ENCODE peak calls at places on chromosome 3, in nine cellular contexts. S is GM23248, E is SK-N-SH, T is hepatocyte, M is GM23338, D is PC-3, O is neural progenitor cell, U is MM.1S, L is HCT116. R is an unnamed sample.

GRCh38 chr3:25897019-25897418 is 107.1 kb downstream of the OXSM start:
- DNase-seq in M (peak), L (peak), U (peak), T (peak), S (peak), D (peak), O (peak), E (no peak), R (peak)

GRCh38 chr3:57019057-57019456 is 41.4 kb upstream of the SPATA12 start:
- DNase-seq in D (no peak), L (no peak), T (no peak), E (no peak), O (no peak), M (no peak), S (no peak), U (no peak), R (peak)

GRCh38 chr3:106299300-106300098 is 430.7 kb upstream of the CBLB start:
- DNase-seq in M (no peak), E (no peak), D (no peak), T (no peak), L (no peak), S (peak), U (peak), O (no peak), R (no peak)

GRCh38 chr3:194095464-194095863 is 40.5 kb upstream of the HES1 start:
- DNase-seq in O (no peak), S (no peak), M (no peak), E (peak), D (peak), T (no peak), U (no peak), L (no peak), R (peak)

GRCh38 chr3:33034601-33035000 is 62.3 kb downstream of the GLB1 start:
- DNase-seq in L (no peak), M (no peak), U (no peak), O (no peak), D (no peak), E (no peak), S (no peak), T (no peak), R (no peak)

GRCh38 chr3:165549037-165549436 is 288.2 kb downstream of the BCHE start:
- DNase-seq in T (no peak), S (no peak), E (no peak), D (no peak), O (no peak), M (no peak), U (no peak), L (no peak), R (no peak)

GRCh38 chr3:172530566-172530965 is 7.3 kb upstream of the TNFSF10 start:
- DNase-seq in T (no peak), S (peak), U (no peak), D (no peak), L (no peak), O (no peak), M (no peak), E (no peak), R (no peak)

GRCh38 chr3:35426581-35426980 is 212.7 kb upstream of the ARPP21 start:
- DNase-seq in M (no peak), D (no peak), T (no peak), O (no peak), U (no peak), S (no peak), L (no peak), E (no peak), R (no peak)

GRCh38 chr3:135809038-135809437 is 156.5 kb upstream of the PPP2R3A start:
- DNase-seq in O (no peak), D (no peak), E (peak), S (no peak), T (no peak), L (no peak), U (no peak), M (no peak), R (no peak)

GRCh38 chr3:79329154-79329553 is 438.6 kb downstream of the ROBO1 start:
- DNase-seq in E (no peak), U (no peak), L (no peak), M (no peak), D (peak), S (peak), O (no peak), T (no peak), R (no peak)

GRCh38 chr3:124587053-124587408 is 143.2 kb upstream of the UMPS start:
- DNase-seq in T (peak), L (no peak), S (no peak), O (peak), U (no peak), E (no peak), M (peak), D (peak), R (no peak)

GRCh38 chr3:20080956-20081554 is 40.8 kb downstream of the KAT2B start:
- DNase-seq in M (no peak), S (no peak), L (no peak), O (no peak), D (peak), E (peak), T (peak), U (no peak), R (no peak)

GRCh38 chr3:122913539-122914100 is 113.9 kb downstream of the SEMA5B start:
- DNase-seq in T (no peak), O (no peak), U (no peak), S (no peak), D (no peak), M (no peak), E (peak), L (no peak), R (no peak)

GRCh38 chr3:117874904-117875874 is 1159.5 kb downstream of the IGSF11 start:
- DNase-seq in U (no peak), L (no peak), E (no peak), M (no peak), D (no peak), T (no peak), O (peak), S (no peak), R (no peak)

GRCh38 chr3:14141144-14141543 is 16.3 kb downstream of the TMEM43 start:
- DNase-seq in M (no peak), U (no peak), D (no peak), O (no peak), E (no peak), S (peak), L (no peak), T (no peak), R (no peak)

GRCh38 chr3:57078366-57079220 is 18.1 kb downstream of the SPATA12 start:
- DNase-seq in L (no peak), E (peak), M (peak), O (peak), D (peak), U (no peak), T (peak), S (peak), R (peak)

GRCh38 chr3:19392146-19392545 is 243.8 kb downstream of the KCNH8 start:
- DNase-seq in L (no peak), T (no peak), U (no peak), S (no peak), E (no peak), D (no peak), M (no peak), O (no peak), R (no peak)

GRCh38 chr3:5019411-5020261 is 40.4 kb downstream of the BHLHE40 start:
- DNase-seq in T (no peak), O (no peak), D (no peak), L (no peak), U (no peak), M (no peak), S (peak), E (no peak), R (no peak)

GRCh38 chr3:64224826-64225606 is at the start of gene PRICKLE2:
- DNase-seq in S (peak), U (peak), E (no peak), T (peak), D (no peak), O (peak), L (no peak), M (peak), R (peak)

GRCh38 chr3:155424041-155424605 is 130.6 kb upstream of the STRIT1 start:
- DNase-seq in O (no peak), E (no peak), L (no peak), M (no peak), U (no peak), D (peak), S (no peak), T (no peak), R (no peak)

GRCh38 chr3:196990654-196991053 is 22.0 kb upstream of the PIGZ start:
- DNase-seq in D (no peak), U (no peak), E (no peak), O (no peak), S (no peak), T (no peak), L (no peak), M (no peak), R (no peak)

GRCh38 chr3:42519568-42519962 is 17.1 kb downstream of the VIPR1 start:
- DNase-seq in O (no peak), T (no peak), M (no peak), U (no peak), D (no peak), E (no peak), S (no peak), L (no peak), R (no peak)

GRCh38 chr3:119469378-119470189 is 821 bp downstream of the POGLUT1 start:
- DNase-seq in S (peak), D (peak), T (peak), O (no peak), M (no peak), U (peak), L (no peak), E (no peak), R (peak)

GRCh38 chr3:22951910-22952309 is 251.2 kb upstream of the UBE2E2 start:
- DNase-seq in L (no peak), S (no peak), U (no peak), E (no peak), O (peak), D (no peak), M (no peak), T (no peak), R (no peak)

GRCh38 chr3:132787616-132788015 is 65.4 kb upstream of the NPHP3 start:
- DNase-seq in D (no peak), M (no peak), O (no peak), T (peak), U (no peak), S (peak), L (no peak), E (no peak), R (no peak)

GRCh38 chr3:43770426-43771103 is 79.8 kb downstream of the ABHD5 start:
- DNase-seq in O (no peak), L (no peak), S (peak), U (no peak), M (no peak), D (peak), T (peak), E (peak), R (no peak)

GRCh38 chr3:44026224-44026865 is 215.3 kb upstream of the TOPAZ1 start:
- DNase-seq in S (no peak), L (no peak), T (no peak), E (no peak), U (no peak), O (no peak), M (no peak), D (no peak), R (no peak)

GRCh38 chr3:5122741-5123706 is 932 bp downstream of the ARL8B start:
- DNase-seq in E (peak), L (no peak), S (peak), M (peak), U (peak), O (peak), T (peak), D (peak), R (peak)

GRCh38 chr3:47385796-47386195 is 5.0 kb downstream of the PTPN23 start:
- DNase-seq in T (no peak), S (no peak), M (no peak), D (no peak), U (no peak), E (no peak), O (no peak), L (no peak), R (no peak)

GRCh38 chr3:47266709-47267489 is 15.7 kb downstream of the KIF9 start:
- DNase-seq in S (peak), U (peak), E (peak), M (no peak), O (no peak), L (peak), T (peak), D (peak), R (peak)

GRCh38 chr3:126124896-126125295 is 41.0 kb upstream of the SLC41A3 start:
- DNase-seq in L (no peak), T (no peak), E (no peak), U (no peak), O (no peak), S (no peak), D (no peak), M (no peak), R (no peak)

GRCh38 chr3:126553284-126553811 is 5.4 kb downstream of the C3orf22 start:
- DNase-seq in S (no peak), D (no peak), O (no peak), U (no peak), E (peak), T (no peak), L (no peak), M (no peak), R (no peak)

GRCh38 chr3:116129187-116129945 is 315.9 kb downstream of the LSAMP start:
- DNase-seq in O (no peak), U (no peak), M (no peak), S (no peak), L (no peak), T (no peak), E (no peak), D (peak), R (no peak)

GRCh38 chr3:135078283-135078682 is 283.2 kb downstream of the EPHB1 start:
- DNase-seq in U (no peak), S (no peak), L (no peak), O (no peak), E (no peak), D (no peak), T (no peak), M (peak), R (no peak)

GRCh38 chr3:32239638-32240550 is 1.4 kb downstream of the CMTM8 start:
- DNase-seq in T (peak), O (peak), L (peak), E (peak), S (peak), U (peak), M (peak), D (peak), R (peak)

GRCh38 chr3:10224794-10225660 is 23.2 kb upstream of the TATDN2 start:
- DNase-seq in T (peak), L (peak), S (peak), O (peak), D (peak), M (peak), E (peak), U (peak), R (peak)

GRCh38 chr3:156396851-156397250 is 158.1 kb downstream of the SSR3 start:
- DNase-seq in D (no peak), T (no peak), E (no peak), L (no peak), S (peak), O (no peak), M (no peak), U (no peak), R (no peak)

GRCh38 chr3:61830111-61830400 is 268.7 kb downstream of the PTPRG start:
- DNase-seq in E (no peak), D (no peak), L (no peak), T (no peak), S (peak), M (no peak), O (no peak), U (no peak), R (no peak)

GRCh38 chr3:50587806-50588758 is 18.8 kb downstream of the HEMK1 start:
- DNase-seq in S (peak), U (no peak), E (no peak), L (no peak), O (no peak), M (no peak), D (no peak), T (no peak), R (no peak)

DNA sequence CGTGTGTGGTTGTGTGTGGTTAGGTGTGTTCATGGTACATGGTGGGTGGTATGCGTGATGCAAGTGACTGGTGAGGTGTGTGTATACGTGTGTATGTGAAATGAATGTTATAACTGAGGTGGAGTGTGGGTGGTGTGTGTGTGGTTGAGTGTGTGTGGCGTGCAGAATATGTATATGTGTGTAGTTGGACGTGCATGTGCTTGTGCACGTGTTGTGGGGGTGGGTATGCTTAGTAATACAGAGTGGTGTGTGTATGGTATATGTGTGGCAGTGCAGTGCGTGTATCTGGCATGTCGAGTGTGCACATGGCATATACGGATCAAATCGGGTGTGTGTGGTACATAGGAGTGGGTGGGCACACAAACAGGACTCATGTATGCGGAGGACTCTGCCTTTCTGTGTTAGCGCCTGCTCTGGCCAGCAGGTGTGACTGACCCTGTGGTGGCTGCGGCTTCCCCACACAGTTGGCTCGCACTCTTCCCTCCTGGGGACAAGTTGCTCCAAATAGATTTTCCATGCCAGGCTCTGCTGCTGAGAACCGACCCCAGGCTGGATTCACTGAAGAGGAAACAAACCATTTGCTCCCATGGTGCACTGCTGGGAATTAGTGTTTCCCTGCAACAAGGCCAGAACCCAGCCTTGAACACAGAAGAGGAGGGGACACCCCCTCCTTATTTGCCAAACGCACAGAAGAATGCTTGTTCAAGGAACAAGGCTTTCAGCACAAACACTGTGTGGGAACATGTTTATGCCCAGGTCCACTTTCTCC is 1.2 kb upstream of the C3orf70 start:
- DNase-seq in D (no peak), T (no peak), O (peak), S (no peak), E (peak), U (no peak), M (peak), L (no peak), R (no peak)
- TF ChIP-seq EZH2phosphoT487 in D (no peak), T (no peak), O (no peak), S (no peak), E (no peak), U (no peak), M (no peak), L (no peak), R (no peak)

DNA sequence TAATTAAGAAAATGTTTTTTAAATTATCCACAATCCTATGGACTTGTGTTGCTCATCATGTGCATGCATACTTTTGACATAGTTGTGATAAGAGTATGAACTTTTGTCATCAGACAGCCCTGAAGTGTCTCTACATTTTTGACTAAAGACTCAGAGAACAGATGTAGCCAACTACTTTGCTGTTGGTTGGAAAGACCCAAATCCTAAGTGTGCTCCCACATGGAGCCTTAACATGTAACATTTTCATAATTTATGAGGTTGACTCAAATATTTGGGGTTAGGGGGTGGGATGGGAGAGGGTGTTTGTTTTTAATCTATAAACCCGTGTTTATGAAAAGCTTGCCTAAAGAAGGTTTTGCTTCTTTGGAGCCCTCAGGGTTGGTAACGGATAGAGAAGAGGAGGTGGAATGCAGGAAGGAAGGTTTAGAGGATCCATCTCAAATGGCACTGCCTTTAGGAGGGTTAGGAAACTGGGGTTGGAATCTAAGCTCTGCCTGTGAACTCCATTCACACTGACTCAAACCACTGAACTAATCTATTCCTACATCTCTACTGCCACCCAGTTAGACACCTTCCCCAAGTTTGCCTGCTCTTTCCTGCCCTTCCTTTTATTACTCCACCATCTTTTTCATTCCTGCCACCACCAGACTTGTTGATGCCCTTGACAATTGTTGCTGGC is 3.7 kb downstream of the BOC start:
- DNase-seq in D (no peak), O (no peak), L (no peak), E (no peak), T (no peak), M (no peak), U (no peak), S (peak), R (no peak)
- TF ChIP-seq EZH2phosphoT487 in D (no peak), O (no peak), L (no peak), E (no peak), T (no peak), M (no peak), U (no peak), S (no peak), R (no peak)

GRCh38 chr3:183662099-183662498 is 26.7 kb downstream of the KLHL24 start:
- DNase-seq in L (no peak), T (no peak), O (no peak), S (peak), D (no peak), U (no peak), M (no peak), E (no peak), R (no peak)

DNA sequence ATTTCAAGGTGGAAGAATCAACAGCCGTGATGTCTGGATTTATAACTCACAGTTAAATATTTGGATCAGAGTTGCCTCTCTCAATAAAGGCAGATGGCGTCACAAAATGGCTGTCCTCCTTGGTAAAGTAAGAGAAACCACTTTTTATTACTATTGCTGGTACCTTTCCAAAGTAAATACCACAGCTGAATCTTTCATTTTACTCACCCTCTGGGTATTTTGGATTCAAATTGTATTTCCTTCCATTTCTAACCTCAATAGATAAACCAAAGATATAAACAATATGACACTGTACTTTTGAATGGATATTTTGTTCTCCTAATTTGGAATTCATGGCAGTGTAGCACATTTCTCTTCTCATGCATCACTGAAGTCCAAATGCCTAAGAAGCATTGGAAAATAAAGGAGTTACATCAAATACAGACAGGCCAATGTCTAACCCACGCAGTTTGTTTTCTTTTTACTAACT is 29.5 kb downstream of the KLHL24 start:
- DNase-seq in L (no peak), T (no peak), M (no peak), E (no peak), U (no peak), O (no peak), S (peak), D (peak), R (no peak)
- TF ChIP-seq EZH2phosphoT487 in L (no peak), T (no peak), M (no peak), E (no peak), U (no peak), O (no peak), S (peak), D (no peak), R (no peak)

GRCh38 chr3:120693439-120694172 is 11.6 kb upstream of the HGD start:
- DNase-seq in O (no peak), D (peak), T (peak), M (no peak), L (no peak), E (no peak), U (no peak), S (peak), R (no peak)
- TF ChIP-seq EZH2phosphoT487 in O (no peak), D (no peak), T (no peak), M (no peak), L (no peak), E (no peak), U (no peak), S (no peak), R (no peak)